ENCODE peak calls at places on chromosomes 5 and 9, in eight cellular contexts. U is activated T-cell treated with anti-CD3 and anti-CD28 coated beads for 1 hour, Y is activated T-helper 1 cell treated with Interleukin-2 at 50 U/mL for 16 hours, F is PC-3, E is tibial nerve, D is 8988T, J is HT1080, A is bronchial epithelial cell. W is an unnamed sample.

GRCh38 chr5:32709789-32710334 is 1.3 kb upstream of the NPR3 start:
- DNase-seq in U (no peak), Y (no peak), F (peak), E (peak), D (peak), J (peak), A (peak), W (peak)

GRCh38 chr5:425714-426113 is 17.3 kb upstream of the EXOC3 start:
- DNase-seq in U (no peak), Y (no peak), F (peak), E (no peak), D (peak), J (no peak), A (peak), W (no peak)

GRCh38 chr9:23538604-23539003 is 287.4 kb downstream of the ELAVL2 start:
- DNase-seq in U (no peak), Y (no peak), F (no peak), E (no peak), D (no peak), J (no peak), A (no peak), W (no peak)

GRCh38 chr9:118595719-118596305 is 773.4 kb downstream of the BRINP1 start:
- DNase-seq in U (no peak), Y (no peak), F (peak), E (no peak), D (no peak), J (peak), A (peak), W (no peak)

GRCh38 chr5:172452398-172453205 is 1.7 kb downstream of the SH3PXD2B start:
- DNase-seq in U (no peak), Y (no peak), F (peak), E (no peak), D (no peak), J (peak), A (peak), W (no peak)

GRCh38 chr9:80797841-80798688 is 891.3 kb downstream of the TLE1 start:
- DNase-seq in U (no peak), Y (no peak), F (no peak), E (no peak), D (no peak), J (no peak), A (no peak), W (peak)

GRCh38 chr5:76402251-76402879 is 720 bp upstream of the IQGAP2 start:
- DNase-seq in U (peak), Y (peak), F (no peak), E (no peak), D (peak), J (no peak), A (peak), W (peak)

GRCh38 chr9:112112519-112112918 is 62.6 kb downstream of the SUSD1 start:
- DNase-seq in U (no peak), Y (no peak), F (peak), E (no peak), D (no peak), J (peak), A (peak), W (no peak)

GRCh38 chr5:38426493-38426892 is 130.0 kb downstream of the LIFR start:
- DNase-seq in U (no peak), Y (no peak), F (peak), E (no peak), D (no peak), J (peak), A (peak), W (no peak)

GRCh38 chr9:124386201-124386600 is 29.0 kb downstream of the PSMB7 start:
- DNase-seq in U (no peak), Y (no peak), F (no peak), E (no peak), D (no peak), J (no peak), A (no peak), W (no peak)

GRCh38 chr5:149162401-149163084 is 21.2 kb downstream of the ABLIM3 start:
- DNase-seq in U (no peak), Y (no peak), F (peak), E (no peak), D (no peak), J (peak), A (peak), W (no peak)

GRCh38 chr5:158393457-158393856 is 534.5 kb upstream of the CLINT1 start:
- DNase-seq in U (no peak), Y (no peak), F (no peak), E (no peak), D (no peak), J (no peak), A (no peak), W (no peak)